ENCODE peak calls at places on chromosomes 2 and 18, in seven cellular contexts. Z is CD4-positive, alpha-beta memory T cell; X is activated T-cell treated with anti-CD3 and anti-CD28 coated beads for 24 hours; G is C1 segment of cervical spinal cord; E is HuH-7.5; V is HFF-Myc; T is dermis blood vessel endothelial cell. J is an unnamed sample.

GRCh38 chr2:208392300-208392699 is 14.3 kb upstream of the PTH2R start:
- DNase-seq in X (no peak), T (peak; percentile 10), Z (no peak), V (no peak), E (no peak), G (no peak), J (no peak)

GRCh38 chr2:13201924-13202323 is 485.2 kb downstream of the TRIB2 start:
- DNase-seq in G (no peak), Z (no peak), T (no peak), E (no peak), V (no peak), X (no peak), J (no peak)

GRCh38 chr2:183185534-183185933 is 61.3 kb downstream of the NUP35 start:
- DNase-seq in E (no peak), G (no peak), V (no peak), T (no peak), X (no peak), Z (no peak), J (no peak)

GRCh38 chr2:147223553-147223952 is 621.3 kb upstream of the ACVR2A start:
- DNase-seq in E (no peak), X (no peak), G (no peak), V (no peak), T (no peak), Z (no peak), J (no peak)

GRCh38 chr2:156675896-156676295 is 239.7 kb downstream of the GPD2 start:
- DNase-seq in T (no peak), Z (no peak), V (no peak), G (no peak), E (no peak), X (no peak), J (no peak)

GRCh38 chr2:39243469-39244123 is at the start of gene CDKL4:
- DNase-seq in V (no peak), E (no peak), X (no peak), T (peak; percentile 24), G (no peak), Z (peak; percentile 33), J (no peak)

GRCh38 chr18:21289843-21290242 is 47.8 kb downstream of the GREB1L start:
- DNase-seq in X (no peak), V (no peak), G (no peak), E (no peak), Z (no peak), T (no peak), J (no peak)

GRCh38 chr2:102498414-102498813 is 25.4 kb downstream of the SLC9A4 start:
- DNase-seq in E (no peak), V (no peak), X (no peak), G (no peak), Z (no peak), T (no peak), J (no peak)

GRCh38 chr2:24400207-24400907 is 40.0 kb upstream of the ITSN2 start:
- DNase-seq in T (no peak), Z (no peak), X (no peak), E (no peak), V (no peak), G (no peak), J (no peak)

GRCh38 chr2:98658816-98659486 is 50.6 kb downstream of the UNC50 start:
- DNase-seq in X (no peak), G (no peak), E (no peak), V (no peak), T (no peak), Z (peak; percentile 30), J (no peak)

GRCh38 chr2:230870544-230871360 is 6.0 kb downstream of the ITM2C start:
- DNase-seq in Z (no peak), E (no peak), V (no peak), G (no peak), X (no peak), T (no peak), J (no peak)

GRCh38 chr2:11239718-11240462 is 84.6 kb downstream of the SLC66A3 start:
- DNase-seq in E (no peak), V (no peak), T (peak; percentile 88), G (no peak), X (no peak), Z (no peak), J (no peak)

GRCh38 chr2:24164416-24164973 is 10.4 kb upstream of the FAM228A start:
- DNase-seq in T (peak; percentile 46), X (peak; percentile 17), E (peak; percentile 47), V (no peak), G (peak; percentile 9), Z (peak; percentile 10), J (no peak)

GRCh38 chr2:240651185-240651584 is 25.9 kb downstream of the GPR35 start:
- DNase-seq in X (no peak), E (no peak), G (no peak), V (no peak), T (no peak), Z (no peak), J (no peak)

GRCh38 chr2:218860950-218861381 is 1.4 kb downstream of the WNT6 start:
- DNase-seq in T (peak; percentile 38), G (no peak), V (peak; percentile 38), Z (no peak), X (no peak), E (peak; percentile 61), J (peak; percentile 44)

GRCh38 chr2:127143851-127144782 is 37.2 kb upstream of the BIN1 start:
- DNase-seq in T (peak; percentile 44), V (no peak), Z (no peak), X (no peak), E (no peak), G (peak; percentile 51), J (peak; percentile 76)

GRCh38 chr18:58139627-58140026 is 95.6 kb downstream of the NEDD4L start:
- DNase-seq in G (no peak), V (no peak), Z (no peak), T (no peak), E (no peak), X (no peak), J (no peak)

GRCh38 chr2:220855296-220855695 is 716.8 kb downstream of the EPHA4 start:
- DNase-seq in E (no peak), G (no peak), X (no peak), Z (no peak), V (no peak), T (no peak), J (no peak)

GRCh38 chr18:78309945-78310344 is 669.7 kb upstream of the SALL3 start:
- DNase-seq in E (no peak), Z (no peak), V (no peak), X (no peak), T (no peak), G (no peak), J (no peak)

GRCh38 chr2:223469270-223470057 is 132.7 kb downstream of the SCG2 start:
- DNase-seq in T (no peak), G (no peak), E (no peak), V (no peak), X (no peak), Z (no peak), J (peak; percentile 57)

GRCh38 chr2:71547616-71548285 is 94.4 kb downstream of the DYSF start:
- DNase-seq in T (no peak), G (no peak), E (no peak), X (no peak), Z (no peak), V (no peak), J (no peak)

GRCh38 chr2:53028259-53028658 is 739.3 kb upstream of the CHAC2 start:
- DNase-seq in X (no peak), V (no peak), Z (no peak), E (no peak), G (no peak), T (no peak), J (no peak)

GRCh38 chr18:77478619-77479018 is 229.0 kb downstream of the GALR1 start:
- DNase-seq in V (no peak), E (no peak), X (no peak), T (no peak), G (no peak), Z (no peak), J (peak; percentile 57)

GRCh38 chr2:16643099-16643498 is 22.5 kb downstream of the CYRIA start:
- DNase-seq in V (no peak), Z (no peak), X (no peak), E (no peak), G (no peak), T (peak; percentile 83), J (no peak)

GRCh38 chr2:200378652-200379290 is 72.3 kb downstream of the SPATS2L start:
- DNase-seq in E (no peak), T (peak; percentile 40), Z (no peak), V (no peak), X (no peak), G (no peak), J (no peak)

GRCh38 chr2:121550669-121551068 is 20.0 kb downstream of the RNU4ATAC start:
- DNase-seq in T (no peak), V (no peak), G (no peak), Z (no peak), E (no peak), X (no peak), J (no peak)

GRCh38 chr2:27158468-27158867 is 9.7 kb downstream of the TCF23 start:
- DNase-seq in Z (no peak), G (no peak), X (no peak), V (no peak), T (no peak), E (no peak), J (no peak)

GRCh38 chr2:200839513-200839912 is 24.9 kb downstream of the CLK1 start:
- DNase-seq in V (no peak), T (no peak), X (no peak), E (no peak), G (no peak), Z (no peak), J (no peak)

GRCh38 chr2:118978064-118978463 is 36.1 kb downstream of the MARCO start:
- DNase-seq in E (no peak), Z (no peak), X (no peak), V (no peak), T (no peak), G (no peak), J (no peak)

GRCh38 chr2:14234911-14235310 is 397.6 kb upstream of the LRATD1 start:
- DNase-seq in V (no peak), X (no peak), G (no peak), T (peak; percentile 70), E (no peak), Z (no peak), J (no peak)

GRCh38 chr2:41902892-41903291 is 144.9 kb upstream of the PKDCC start:
- DNase-seq in G (no peak), E (no peak), X (no peak), V (no peak), Z (no peak), T (no peak), J (no peak)

GRCh38 chr2:218406949-218407703 is 7.5 kb downstream of the CTDSP1 start:
- DNase-seq in G (peak; percentile 61), E (no peak), T (peak; percentile 42), X (peak; percentile 39), Z (peak; percentile 70), V (peak; percentile 60), J (peak; percentile 71)

GRCh38 chr2:181072486-181072885 is 92.1 kb downstream of the UBE2E3 start:
- DNase-seq in E (no peak), T (peak; percentile 64), Z (no peak), X (no peak), V (no peak), G (no peak), J (no peak)

GRCh38 chr2:210113636-210114235 is 57.5 kb downstream of the KANSL1L start:
- DNase-seq in X (no peak), T (no peak), V (no peak), Z (no peak), G (no peak), E (no peak), J (no peak)

GRCh38 chr2:177604291-177605065 is 211.9 kb downstream of the AGPS start:
- DNase-seq in E (peak; percentile 22), X (no peak), T (peak; percentile 77), G (no peak), V (peak; percentile 36), Z (no peak), J (no peak)

GRCh38 chr2:226411727-226412360 is 387.8 kb downstream of the IRS1 start:
- DNase-seq in X (no peak), E (no peak), T (no peak), V (peak; percentile 61), G (no peak), Z (no peak), J (no peak)

GRCh38 chr2:47891369-47892337 is 14.6 kb downstream of the FBXO11 start:
- DNase-seq in T (no peak), X (no peak), E (no peak), Z (no peak), V (no peak), G (no peak), J (no peak)

GRCh38 chr2:63765117-63765516 is 76.6 kb upstream of the UGP2 start:
- DNase-seq in G (no peak), E (no peak), X (no peak), T (no peak), Z (no peak), V (no peak), J (no peak)